ENCODE peak calls at places on chromosomes 12 and 14, in seven cellular contexts. O, L, A, J, C, B and D are unnamed samples.

GRCh38 chr14:31950760-31951637 is 126.1 kb upstream of the ARHGAP5 start:
- DNase-seq in O (no peak), L (no peak), A (peak), J (peak), C (no peak), B (peak), D (no peak)

GRCh38 chr12:123037791-123038190 is 57.3 kb downstream of the ARL6IP4 start:
- DNase-seq in O (no peak), L (no peak), A (no peak), J (no peak), C (no peak), B (no peak), D (no peak)

GRCh38 chr14:54322668-54323380 is 74.0 kb upstream of the CDKN3 start:
- DNase-seq in O (no peak), L (no peak), A (no peak), J (no peak), C (no peak), B (no peak), D (no peak)

GRCh38 chr12:108568653-108569154 is 6.3 kb downstream of the ISCU start:
- DNase-seq in O (no peak), L (no peak), A (no peak), J (no peak), C (peak), B (peak), D (no peak)

GRCh38 chr12:5912011-5912410 is 33.0 kb downstream of the ANO2 start:
- DNase-seq in O (no peak), L (no peak), A (no peak), J (no peak), C (no peak), B (no peak), D (no peak)

GRCh38 chr12:31887109-31887811 is 72.0 kb upstream of the RESF1 start:
- DNase-seq in O (no peak), L (no peak), A (no peak), J (no peak), C (no peak), B (no peak), D (no peak)

GRCh38 chr12:85138833-85139232 is 102.7 kb downstream of the LRRIQ1 start:
- DNase-seq in O (no peak), L (no peak), A (no peak), J (no peak), C (no peak), B (no peak), D (no peak)

GRCh38 chr14:68968051-68968450 is 11.1 kb downstream of the ACTN1 start:
- DNase-seq in O (no peak), L (no peak), A (no peak), J (no peak), C (no peak), B (no peak), D (no peak)

GRCh38 chr14:64671591-64671990 is 32.6 kb upstream of the PLEKHG3 start:
- DNase-seq in O (no peak), L (peak), A (peak), J (peak), C (no peak), B (no peak), D (no peak)

DNA sequence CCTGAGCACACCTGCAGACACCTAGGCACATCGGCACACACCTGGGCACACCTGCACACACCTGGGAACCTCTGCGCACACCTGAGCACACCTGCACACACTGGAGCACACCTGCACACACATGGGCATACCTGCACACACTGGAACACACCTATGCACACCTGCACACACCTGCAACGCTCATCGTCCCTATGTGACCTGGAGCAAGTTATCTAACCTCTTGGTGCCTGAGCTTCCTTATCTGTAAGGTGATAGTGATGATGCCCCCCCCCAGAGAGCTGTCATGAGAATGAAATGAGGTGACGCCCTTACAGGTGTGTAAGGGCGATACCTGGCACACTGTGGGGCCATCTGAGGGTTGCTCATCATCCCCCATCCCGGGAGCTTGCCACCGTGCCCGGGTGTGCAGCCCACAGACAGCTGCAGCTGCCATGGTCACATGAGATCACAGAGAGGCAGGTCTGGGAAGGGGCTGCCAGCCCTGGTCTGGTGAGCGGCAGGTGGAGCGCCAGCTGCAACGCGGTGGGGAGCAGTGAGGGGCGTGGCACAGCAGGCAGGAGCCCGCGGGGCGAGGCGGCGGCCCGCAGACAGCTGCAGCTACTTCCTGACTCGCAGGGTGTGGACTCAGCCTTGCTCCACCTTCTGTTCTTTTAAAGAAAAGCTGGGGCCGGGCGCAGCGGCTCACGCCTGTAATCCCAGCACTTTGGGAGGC is 59.9 kb upstream of the FBRSL1 start:
- DNase-seq in O (peak), L (no peak), A (peak), J (no peak), C (no peak), B (peak), D (peak)
- TF ChIP-seq POLR2AphosphoS5 in O (no peak), L (no peak), A (no peak), J (no peak), C (no peak), B (no peak), D (no peak)

GRCh38 chr12:132686831-132687210 is 321 bp downstream of the POLE start:
- DNase-seq in O (no peak), L (no peak), A (peak), J (peak), C (no peak), B (no peak), D (no peak)

GRCh38 chr12:132687211-132688164 is at the start of the genes POLE and PXMP2:
- DNase-seq in O (peak), L (peak), A (peak), J (peak), C (peak), B (peak), D (peak)

GRCh38 chr12:132690112-132690511 is 2.7 kb downstream of the PXMP2 start:
- DNase-seq in O (no peak), L (no peak), A (no peak), J (no peak), C (no peak), B (no peak), D (no peak)

GRCh38 chr12:132689227-132689626 is 1.8 kb downstream of the PXMP2 start:
- DNase-seq in O (no peak), L (peak), A (no peak), J (no peak), C (no peak), B (no peak), D (no peak)

DNA sequence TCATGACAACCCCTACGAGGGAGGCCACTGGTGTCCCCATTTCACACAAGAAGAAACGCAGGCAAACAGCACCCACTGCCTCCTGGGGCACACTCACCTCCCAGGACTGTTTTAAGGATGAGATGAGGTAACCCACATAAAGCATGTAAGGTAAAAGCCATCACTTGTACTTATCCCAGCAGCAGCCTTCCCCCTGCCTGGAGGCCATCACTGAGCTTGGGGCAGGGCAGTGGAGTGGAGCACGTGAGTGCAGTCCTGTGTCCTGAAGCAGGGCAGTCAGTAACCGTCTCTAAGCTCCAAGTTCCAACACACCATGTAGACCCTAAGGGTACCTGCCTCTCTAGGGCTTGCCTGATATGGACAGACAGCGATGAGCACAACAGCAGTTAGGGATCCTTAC is 1.7 kb downstream of the POLE start:
- DNase-seq in O (no peak), L (no peak), A (peak), J (no peak), C (no peak), B (no peak), D (no peak)
- TF ChIP-seq TAF1 in O (no peak), L (no peak), A (no peak), J (no peak), C (no peak), B (no peak), D (no peak)

DNA sequence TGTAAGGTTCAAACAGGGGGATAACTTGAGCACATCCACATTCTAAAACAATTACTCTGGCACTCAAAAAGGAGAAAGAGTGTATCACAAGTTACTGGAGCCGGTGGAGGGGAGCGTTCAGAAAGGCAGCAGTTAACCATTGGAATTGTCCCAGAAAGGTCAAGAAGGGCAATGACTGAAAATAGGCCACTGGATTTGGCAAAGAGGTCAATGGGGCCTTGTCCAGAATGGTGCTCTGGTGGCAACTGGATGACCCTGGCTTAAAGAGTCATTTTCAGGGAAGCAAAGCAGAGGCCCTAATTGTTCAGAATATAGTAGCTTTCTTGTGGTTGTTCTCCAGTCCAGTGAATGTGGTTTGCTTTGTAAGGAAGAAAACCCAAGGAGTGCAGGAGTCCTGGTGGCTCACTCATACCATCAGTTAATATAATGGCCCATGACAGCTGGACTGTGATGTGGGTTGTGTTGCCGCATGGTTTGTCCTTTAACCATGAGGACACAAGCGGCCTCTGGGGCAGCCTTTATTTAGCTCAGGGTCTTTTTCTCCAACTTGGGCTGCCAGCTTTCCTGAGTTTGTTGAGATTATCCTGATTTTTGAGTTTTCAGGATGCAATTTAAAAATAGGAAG is 142.8 kb upstream of the PELI2 start:
- DNase-seq in O (no peak), L (no peak), A (no peak), J (no peak), C (no peak), B (no peak), D (no peak)
- TF ChIP-seq POLR2AphosphoS5 in O (no peak), L (no peak), A (no peak), J (no peak), C (no peak), B (no peak), D (no peak)

DNA sequence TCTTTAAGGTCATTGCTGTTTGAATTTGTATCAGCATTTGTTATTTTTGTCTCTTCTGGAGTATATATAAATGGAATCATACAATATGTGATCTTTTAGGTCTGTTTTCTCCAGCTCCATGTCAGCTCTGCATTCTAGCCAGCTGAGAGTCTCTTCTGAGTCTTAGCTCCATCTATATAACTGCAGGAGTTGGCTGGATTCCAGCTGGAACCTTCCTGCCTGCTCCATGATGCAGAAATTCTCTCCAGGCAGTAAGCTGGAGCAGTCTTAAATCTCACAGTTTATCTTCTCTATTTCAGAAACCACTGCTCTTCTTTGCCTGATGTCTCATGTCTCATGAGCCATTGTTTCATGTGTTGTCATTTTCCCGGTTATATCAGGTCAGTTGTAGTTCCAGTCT is 827.6 kb downstream of the NRXN3 start:
- DNase-seq in O (no peak), L (no peak), A (no peak), J (peak), C (no peak), B (no peak), D (no peak)
- TF ChIP-seq TAF1 in O (no peak), L (no peak), A (no peak), J (no peak), C (no peak), B (no peak), D (no peak)

GRCh38 chr12:104182144-104182543 is 33.4 kb upstream of the TXNRD1 start:
- DNase-seq in O (no peak), L (no peak), A (no peak), J (no peak), C (no peak), B (no peak), D (no peak)
- TF ChIP-seq POLR2AphosphoS5 in O (no peak), L (no peak), A (no peak), J (no peak), C (no peak), B (no peak), D (no peak)

DNA sequence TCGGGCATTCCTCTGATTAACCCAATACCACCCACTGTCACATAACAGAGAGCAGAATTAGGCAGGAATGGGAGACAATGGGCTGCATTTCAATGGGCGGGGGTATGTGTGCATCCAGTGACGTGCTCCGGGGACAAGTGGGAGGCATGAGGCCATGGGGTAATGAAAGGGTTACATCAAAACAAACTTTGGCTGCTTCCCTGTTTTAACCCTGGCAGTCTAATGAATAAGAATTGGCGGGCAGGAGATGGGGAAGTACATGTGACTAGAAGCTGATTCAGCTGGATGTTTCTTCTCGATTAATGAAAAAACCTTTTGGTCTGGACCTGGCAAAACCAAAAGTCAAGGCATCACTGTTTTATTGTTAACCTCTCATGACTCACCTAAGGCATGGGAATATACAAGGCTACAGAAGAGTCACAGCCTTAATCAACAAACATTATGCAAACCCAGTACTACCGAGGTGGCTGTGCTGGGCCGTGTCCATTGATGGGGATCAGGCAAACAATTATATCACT is 44.2 kb downstream of the SOCS2 start:
- DNase-seq in O (no peak), L (no peak), A (no peak), J (no peak), C (no peak), B (peak), D (no peak)
- TF ChIP-seq TAF1 in O (no peak), L (no peak), A (no peak), J (no peak), C (no peak), B (no peak), D (no peak)

GRCh38 chr12:121568971-121569808 is 11.6 kb downstream of the KDM2B start:
- DNase-seq in O (no peak), L (no peak), A (no peak), J (no peak), C (no peak), B (no peak), D (no peak)
- TF ChIP-seq POLR2AphosphoS5 in O (no peak), L (no peak), A (no peak), J (no peak), C (no peak), B (peak), D (no peak)

GRCh38 chr12:53952335-53952694 is 2.4 kb upstream of the HOXC12 start:
- DNase-seq in O (no peak), L (no peak), A (peak), J (peak), C (no peak), B (peak), D (no peak)
- TF ChIP-seq TAF1 in O (no peak), L (no peak), A (no peak), J (no peak), C (no peak), B (no peak), D (no peak)